ENCODE peak calls at places on chromosomes 16 and 17, in six cellular contexts. D is left lung, H is stomach, I is left ventricle myocardium inferior, A is right lobe of liver, R is thoracic aorta. Q is an unnamed sample.
A peak's percentile ranks its signal among the peaks of the same experiment; 100 is the strongest.

GRCh38 chr16:89150981-89151380 is 20.6 kb upstream of the CDH15 start:
- DNase-seq in H (no peak), R (no peak), A (no peak), I (no peak), D (no peak), Q (no peak)

GRCh38 chr16:67284699-67285646 is 5.6 kb downstream of the PLEKHG4 start:
- DNase-seq in R (no peak), A (peak; percentile 68), H (peak; percentile 61), I (no peak), D (no peak), Q (no peak)

GRCh38 chr16:14436410-14436955 is 193.6 kb downstream of the PARN start:
- DNase-seq in R (no peak), I (no peak), H (no peak), A (no peak), D (no peak), Q (no peak)

GRCh38 chr16:49800876-49801275 is 55.0 kb downstream of the ZNF423 start:
- DNase-seq in A (no peak), R (no peak), D (no peak), I (no peak), H (no peak), Q (no peak)

GRCh38 chr16:8916541-8917225 is 34.5 kb downstream of the LITAFD start:
- DNase-seq in R (no peak), I (no peak), H (no peak), A (no peak), D (no peak), Q (no peak)

GRCh38 chr17:81840826-81841778 is 6.3 kb upstream of the PPP1R27 start:
- DNase-seq in I (peak; percentile 50), D (no peak), H (peak; percentile 66), A (peak; percentile 69), R (no peak), Q (no peak)

GRCh38 chr17:80639658-80640057 is 95.0 kb downstream of the RPTOR start:
- DNase-seq in I (no peak), H (no peak), A (no peak), D (no peak), R (no peak), Q (no peak)

GRCh38 chr17:36030949-36031348 is 13.2 kb upstream of the CCL23 start:
- DNase-seq in A (no peak), D (no peak), I (no peak), H (no peak), R (no peak), Q (no peak)

GRCh38 chr16:54203851-54204505 is 82.6 kb downstream of the IRX3 start:
- DNase-seq in A (no peak), R (no peak), H (no peak), D (no peak), I (no peak), Q (no peak)

GRCh38 chr16:7303014-7303676 is 29.5 kb upstream of the RBFOX1 start:
- DNase-seq in R (no peak), H (no peak), D (no peak), A (no peak), I (peak; percentile 20), Q (no peak)

GRCh38 chr17:44792276-44792675 is 33.5 kb downstream of the ADAM11 start:
- DNase-seq in I (no peak), H (no peak), A (no peak), R (no peak), D (no peak), Q (peak; percentile 16)

GRCh38 chr17:1347681-1348318 is 52.2 kb downstream of the YWHAE start:
- DNase-seq in D (no peak), I (no peak), H (peak; percentile 47), R (no peak), A (peak; percentile 50), Q (peak; percentile 45)

GRCh38 chr17:43779145-43780125 is 658 bp upstream of the DUSP3 start:
- DNase-seq in I (no peak), R (no peak), A (no peak), D (no peak), H (no peak), Q (peak; percentile 48)

GRCh38 chr16:61150351-61150750 is 885.9 kb downstream of the CDH8 start:
- DNase-seq in D (no peak), H (no peak), A (no peak), I (no peak), R (no peak), Q (no peak)

GRCh38 chr17:32259596-32259995 is 6.0 kb upstream of the RHBDL3 start:
- DNase-seq in D (no peak), H (no peak), I (no peak), R (no peak), A (no peak), Q (no peak)

GRCh38 chr17:22202702-22203101 is 510.4 kb downstream of the KCNJ18 start:
- DNase-seq in A (peak; percentile 11), H (no peak), D (no peak), I (no peak), R (no peak), Q (no peak)
- H3K9me3 ChIP-seq in A (no peaks in the 10 kb centered on the region), H (peaks cover 50% of the 10 kb centered on the region), D (no peaks in the 10 kb centered on the region), I (peaks cover 22% of the 10 kb centered on the region), R (no peaks in the 10 kb centered on the region), Q (no peaks in the 10 kb centered on the region)

DNA sequence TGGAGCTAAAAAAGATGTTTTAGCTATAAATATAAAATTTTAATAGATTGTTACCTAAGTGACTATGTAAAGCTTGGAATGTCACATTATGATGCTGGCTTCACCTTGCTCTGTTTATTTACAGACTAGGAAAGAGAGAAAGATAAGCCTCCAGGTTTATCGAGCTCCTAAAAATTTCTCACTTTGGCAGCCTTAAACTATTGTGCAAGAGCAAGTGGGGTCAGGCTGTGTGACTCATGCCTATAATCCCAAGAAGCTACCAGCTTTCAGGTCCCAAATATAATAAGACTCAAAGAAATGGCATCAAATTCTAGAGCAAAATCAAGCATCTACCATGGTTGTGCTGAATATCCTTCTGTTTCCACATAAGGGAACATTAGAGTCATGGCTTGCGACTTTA is 34.3 kb upstream of the PRSS54 start:
- DNase-seq in I (no peak), R (no peak), D (no peak), A (no peak), H (no peak), Q (no peak)
- H3K9me3 ChIP-seq in I (no peaks in the 10 kb centered on the region), R (no peaks in the 10 kb centered on the region), D (no peaks in the 10 kb centered on the region), A (no peaks in the 10 kb centered on the region), H (no peaks in the 10 kb centered on the region), Q (no peaks in the 10 kb centered on the region)

GRCh38 chr16:87535855-87536794 is 43.3 kb upstream of the ZCCHC14 start:
- DNase-seq in I (no peak), A (peak; percentile 68), H (no peak), D (no peak), R (no peak), Q (no peak)

GRCh38 chr16:87533061-87533460 is 40.2 kb upstream of the ZCCHC14 start:
- DNase-seq in I (no peak), R (no peak), D (no peak), H (no peak), A (no peak), Q (no peak)

GRCh38 chr16:87534751-87535150 is 41.9 kb upstream of the ZCCHC14 start:
- DNase-seq in D (no peak), R (no peak), I (no peak), H (no peak), A (no peak), Q (no peak)

GRCh38 chr16:87535457-87535854 is 42.6 kb upstream of the ZCCHC14 start:
- DNase-seq in I (no peak), R (no peak), D (no peak), H (no peak), A (no peak), Q (no peak)

DNA sequence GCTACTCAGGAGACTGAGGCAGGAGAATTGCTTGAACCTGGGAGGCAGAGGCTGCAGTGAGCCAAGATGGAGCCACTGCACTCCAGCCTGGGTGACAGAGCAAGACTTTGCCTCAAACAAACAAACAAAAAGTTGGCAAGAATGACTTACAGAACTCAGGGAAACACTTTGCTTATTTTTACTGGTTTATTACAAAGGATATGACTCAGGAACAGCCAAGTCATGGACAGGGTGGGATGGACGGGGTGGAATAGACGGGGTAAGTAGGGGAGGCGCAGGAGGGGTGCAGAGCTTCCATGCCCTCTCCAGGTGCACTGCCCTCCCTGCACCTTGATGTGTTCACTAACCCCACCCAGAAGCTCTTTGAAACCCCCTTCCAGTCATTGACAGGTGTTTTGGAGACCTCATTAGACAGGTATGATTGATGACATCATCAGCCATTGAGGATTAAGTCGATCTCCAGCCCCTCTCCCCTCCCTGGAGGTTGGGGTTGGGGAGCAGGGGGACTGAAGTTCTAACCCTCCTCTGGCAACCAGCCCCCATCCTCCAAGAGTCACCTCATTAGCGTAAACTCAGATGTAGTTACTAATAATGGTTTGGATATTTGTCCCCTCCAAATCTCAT is 41.3 kb upstream of the ZCCHC14 start:
- DNase-seq in A (no peak), R (no peak), D (no peak), H (no peak), I (no peak), Q (no peak)
- H3K9me3 ChIP-seq in A (no peaks in the 10 kb centered on the region), R (peaks cover 11% of the 10 kb centered on the region), D (no peaks in the 10 kb centered on the region), H (peaks cover 28% of the 10 kb centered on the region), I (peaks cover 44% of the 10 kb centered on the region), Q (peaks cover 13% of the 10 kb centered on the region)

DNA sequence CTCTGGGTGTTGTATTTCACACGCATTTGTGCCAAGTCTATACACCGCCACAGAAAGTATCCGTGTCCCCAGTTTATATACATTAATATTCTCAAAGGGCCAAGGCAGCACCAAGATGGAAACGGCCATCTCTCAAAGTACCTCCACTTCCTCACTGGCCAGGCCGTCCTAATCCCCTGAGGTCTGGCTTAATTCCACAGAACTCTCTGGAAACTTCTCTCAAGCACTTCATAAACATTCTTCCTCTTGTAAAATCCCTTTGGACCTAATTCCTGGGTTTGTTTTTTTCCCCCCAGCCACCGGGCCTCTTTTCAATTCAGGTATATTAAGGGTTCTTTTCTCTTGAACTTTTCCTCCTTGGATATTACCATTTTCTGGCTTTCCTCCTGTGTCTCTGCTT is 5.1 kb upstream of the ERN1 start:
- DNase-seq in H (no peak), R (no peak), D (no peak), I (no peak), A (no peak), Q (no peak)
- H3K9me3 ChIP-seq in H (no peaks in the 10 kb centered on the region), R (no peaks in the 10 kb centered on the region), D (no peaks in the 10 kb centered on the region), I (no peaks in the 10 kb centered on the region), A (no peaks in the 10 kb centered on the region), Q (no peaks in the 10 kb centered on the region)

DNA sequence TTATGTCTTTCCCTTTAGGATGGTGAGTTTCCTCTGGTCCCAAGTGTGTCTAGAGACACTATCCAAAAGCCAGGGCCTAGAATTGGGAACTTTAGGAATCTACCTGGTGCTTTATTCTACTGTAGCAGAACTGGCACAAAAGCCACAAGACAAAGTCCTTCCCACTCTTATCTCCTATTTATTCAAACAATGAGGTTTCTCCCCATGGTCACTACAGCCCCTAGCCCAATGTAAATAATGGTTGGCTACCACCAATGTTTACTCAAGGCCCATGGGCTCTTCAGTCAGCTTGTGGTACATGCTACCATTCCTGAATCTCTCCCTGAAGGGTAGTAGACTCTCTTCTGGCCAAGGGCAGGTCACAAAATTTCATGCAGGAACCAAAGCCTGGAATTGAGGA is 789.4 kb upstream of the KIF2B start:
- DNase-seq in H (no peak), A (no peak), D (no peak), R (no peak), I (no peak), Q (no peak)
- H3K9me3 ChIP-seq in H (peaks cover 4% of the 10 kb centered on the region), A (no peaks in the 10 kb centered on the region), D (no peaks in the 10 kb centered on the region), R (no peaks in the 10 kb centered on the region), I (peaks cover 27% of the 10 kb centered on the region), Q (no peaks in the 10 kb centered on the region)

DNA sequence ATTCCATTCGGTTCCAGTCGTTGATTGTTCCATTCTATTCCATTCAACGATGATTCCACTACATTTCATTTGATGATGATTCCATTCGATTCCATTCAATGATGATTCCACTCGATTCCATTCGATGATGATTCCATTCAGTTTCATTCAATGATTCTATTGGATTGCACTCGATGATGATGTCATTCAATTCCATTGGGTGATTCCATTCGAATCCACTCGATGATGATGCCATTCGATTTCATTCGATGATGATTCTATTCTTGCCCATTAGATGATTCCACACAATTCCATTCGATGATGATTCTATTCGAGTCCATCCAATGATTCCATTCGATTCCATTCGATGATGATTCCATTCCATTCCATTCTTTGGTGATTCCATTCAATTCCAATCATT is 1283.7 kb downstream of the TP53TG3F start:
- DNase-seq in R (no peak), D (no peak), A (no peak), I (no peak), H (no peak), Q (no peak)
- H3K9me3 ChIP-seq in R (peaks cover 7% of the 10 kb centered on the region), D (no peaks in the 10 kb centered on the region), A (peaks cover 27% of the 10 kb centered on the region), I (peaks cover 79% of the 10 kb centered on the region), H (peaks cover 71% of the 10 kb centered on the region), Q (peaks cover 3% of the 10 kb centered on the region)